ENCODE peak calls at places on chromosomes 2 and 18, in eight cellular contexts. One of them, this sample, is unnamed.

GRCh38 chr2:170166735-170167134 is 11.2 kb upstream of the MYO3B start:
- DNase-seq in suprapubic skin: no peak
- DNase-seq in choroid plexus epithelial cell: no peak
- DNase-seq in fibroblast of pulmonary artery: no peak
- DNase-seq in GM12865: no peak
- DNase-seq in heart right ventricle: no peak
- DNase-seq in left ventricle myocardium inferior: no peak
- DNase-seq in pancreas: no peak
- DNase-seq in this sample: no peak

GRCh38 chr2:234606906-234607305 is 110.0 kb upstream of the ARL4C start:
- DNase-seq in suprapubic skin: no peak
- DNase-seq in choroid plexus epithelial cell: no peak
- DNase-seq in fibroblast of pulmonary artery: no peak
- DNase-seq in GM12865: no peak
- DNase-seq in heart right ventricle: no peak
- DNase-seq in left ventricle myocardium inferior: no peak
- DNase-seq in pancreas: no peak
- DNase-seq in this sample: peak; percentile 27

GRCh38 chr2:46827274-46827930 is 88.2 kb downstream of the MCFD2 start:
- DNase-seq in suprapubic skin: no peak
- DNase-seq in choroid plexus epithelial cell: peak; percentile 56
- DNase-seq in fibroblast of pulmonary artery: peak; percentile 60
- DNase-seq in GM12865: no peak
- DNase-seq in heart right ventricle: no peak
- DNase-seq in left ventricle myocardium inferior: no peak
- DNase-seq in pancreas: no peak
- DNase-seq in this sample: no peak

GRCh38 chr2:160394153-160394552 is 99.5 kb downstream of the RBMS1 start:
- DNase-seq in suprapubic skin: no peak
- DNase-seq in choroid plexus epithelial cell: no peak
- DNase-seq in fibroblast of pulmonary artery: no peak
- DNase-seq in GM12865: peak; percentile 38
- DNase-seq in heart right ventricle: no peak
- DNase-seq in left ventricle myocardium inferior: no peak
- DNase-seq in pancreas: no peak
- DNase-seq in this sample: no peak

GRCh38 chr18:27713727-27714080 is 463.2 kb downstream of the CDH2 start:
- DNase-seq in suprapubic skin: no peak
- DNase-seq in choroid plexus epithelial cell: peak; percentile 97
- DNase-seq in fibroblast of pulmonary artery: peak; percentile 91
- DNase-seq in GM12865: no peak
- DNase-seq in heart right ventricle: no peak
- DNase-seq in left ventricle myocardium inferior: no peak
- DNase-seq in pancreas: no peak
- DNase-seq in this sample: no peak

GRCh38 chr2:127027715-127028114 is 79.2 kb downstream of the BIN1 start:
- DNase-seq in suprapubic skin: no peak
- DNase-seq in choroid plexus epithelial cell: no peak
- DNase-seq in fibroblast of pulmonary artery: no peak
- DNase-seq in GM12865: no peak
- DNase-seq in heart right ventricle: no peak
- DNase-seq in left ventricle myocardium inferior: no peak
- DNase-seq in pancreas: no peak
- DNase-seq in this sample: no peak

GRCh38 chr2:159035790-159036411 is 67.5 kb downstream of the TANC1 start:
- DNase-seq in suprapubic skin: no peak
- DNase-seq in choroid plexus epithelial cell: peak; percentile 82
- DNase-seq in fibroblast of pulmonary artery: peak; percentile 59
- DNase-seq in GM12865: peak; percentile 37
- DNase-seq in heart right ventricle: no peak
- DNase-seq in left ventricle myocardium inferior: no peak
- DNase-seq in pancreas: no peak
- DNase-seq in this sample: peak; percentile 40

GRCh38 chr2:133581027-133581760 is 12.9 kb upstream of the NCKAP5 start:
- DNase-seq in suprapubic skin: no peak
- DNase-seq in choroid plexus epithelial cell: peak; percentile 22
- DNase-seq in fibroblast of pulmonary artery: no peak
- DNase-seq in GM12865: no peak
- DNase-seq in heart right ventricle: no peak
- DNase-seq in left ventricle myocardium inferior: no peak
- DNase-seq in pancreas: no peak
- DNase-seq in this sample: no peak

GRCh38 chr18:59451073-59451472 is 92.0 kb upstream of the LMAN1 start:
- DNase-seq in suprapubic skin: no peak
- DNase-seq in choroid plexus epithelial cell: no peak
- DNase-seq in fibroblast of pulmonary artery: no peak
- DNase-seq in GM12865: no peak
- DNase-seq in heart right ventricle: no peak
- DNase-seq in left ventricle myocardium inferior: no peak
- DNase-seq in pancreas: no peak
- DNase-seq in this sample: no peak

GRCh38 chr18:59451963-59452362 is 92.9 kb upstream of the LMAN1 start:
- DNase-seq in suprapubic skin: no peak
- DNase-seq in choroid plexus epithelial cell: no peak
- DNase-seq in fibroblast of pulmonary artery: no peak
- DNase-seq in GM12865: no peak
- DNase-seq in heart right ventricle: no peak
- DNase-seq in left ventricle myocardium inferior: no peak
- DNase-seq in pancreas: no peak
- DNase-seq in this sample: no peak

GRCh38 chr18:59448546-59448945 is 89.5 kb upstream of the LMAN1 start:
- DNase-seq in suprapubic skin: no peak
- DNase-seq in choroid plexus epithelial cell: peak; percentile 16
- DNase-seq in fibroblast of pulmonary artery: peak; percentile 21
- DNase-seq in GM12865: no peak
- DNase-seq in heart right ventricle: no peak
- DNase-seq in left ventricle myocardium inferior: no peak
- DNase-seq in pancreas: no peak
- DNase-seq in this sample: no peak

DNA sequence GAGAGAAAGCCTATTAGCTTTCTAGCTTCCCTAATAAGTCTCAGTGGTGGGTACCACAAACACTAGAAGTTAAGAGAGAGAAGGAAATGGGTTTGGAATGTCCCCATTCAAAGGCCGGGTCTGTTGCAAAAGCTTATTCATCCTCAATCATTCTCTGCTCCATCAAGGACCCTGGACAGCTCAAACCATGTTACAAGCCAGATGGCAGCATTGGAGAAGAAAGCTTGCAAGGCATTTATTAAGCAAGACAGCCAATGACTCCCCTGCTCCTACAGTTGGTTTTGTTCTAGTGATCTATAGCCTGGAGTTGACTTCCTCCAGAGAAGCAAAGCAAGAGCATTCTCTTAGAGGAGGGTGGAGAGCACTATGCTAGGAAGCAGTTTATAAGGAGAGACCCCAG is 86.9 kb upstream of the LMAN1 start:
- DNase-seq in suprapubic skin: no peak
- DNase-seq in choroid plexus epithelial cell: peak; percentile 79
- DNase-seq in fibroblast of pulmonary artery: peak; percentile 74
- DNase-seq in GM12865: no peak
- DNase-seq in heart right ventricle: no peak
- DNase-seq in left ventricle myocardium inferior: no peak
- DNase-seq in pancreas: no peak
- DNase-seq in this sample: no peak
- TF ChIP-seq CTCF in suprapubic skin: no peak
- TF ChIP-seq CTCF in choroid plexus epithelial cell: peak; percentile 51
- TF ChIP-seq CTCF in fibroblast of pulmonary artery: peak; percentile 11
- TF ChIP-seq CTCF in GM12865: no peak
- TF ChIP-seq CTCF in heart right ventricle: no peak
- TF ChIP-seq CTCF in left ventricle myocardium inferior: no peak
- TF ChIP-seq CTCF in pancreas: no peak
- TF ChIP-seq CTCF in this sample: no peak

GRCh38 chr18:60372141-60372540 is 434 bp downstream of the MC4R start:
- DNase-seq in suprapubic skin: no peak
- DNase-seq in choroid plexus epithelial cell: no peak
- DNase-seq in fibroblast of pulmonary artery: no peak
- DNase-seq in GM12865: no peak
- DNase-seq in heart right ventricle: no peak
- DNase-seq in left ventricle myocardium inferior: no peak
- DNase-seq in pancreas: no peak
- DNase-seq in this sample: no peak

GRCh38 chr18:60377778-60378469 is 5.3 kb upstream of the MC4R start:
- DNase-seq in suprapubic skin: no peak
- DNase-seq in choroid plexus epithelial cell: peak; percentile 44
- DNase-seq in fibroblast of pulmonary artery: no peak
- DNase-seq in GM12865: no peak
- DNase-seq in heart right ventricle: no peak
- DNase-seq in left ventricle myocardium inferior: no peak
- DNase-seq in pancreas: no peak
- DNase-seq in this sample: no peak

DNA sequence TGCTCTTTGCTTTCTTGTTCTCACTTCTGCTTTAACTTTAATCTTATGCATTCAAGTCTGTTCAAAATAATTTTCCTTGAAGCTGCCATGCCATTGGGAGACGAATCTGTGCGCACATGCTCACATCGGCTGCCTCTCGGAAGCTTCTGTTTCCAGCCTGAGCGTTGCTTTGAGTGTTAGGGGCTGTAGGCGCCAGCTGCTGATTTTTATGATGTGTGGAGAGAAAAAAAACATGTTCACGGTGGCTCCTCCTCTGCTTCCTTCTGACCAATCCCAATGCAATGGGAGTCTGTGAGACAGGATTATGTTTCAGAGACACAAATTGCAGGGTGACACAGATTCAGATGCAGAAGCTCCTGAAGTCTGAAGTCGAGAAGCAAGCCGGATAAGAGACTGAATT is at the start of gene MC4R:
- DNase-seq in suprapubic skin: no peak
- DNase-seq in choroid plexus epithelial cell: peak; percentile 94
- DNase-seq in fibroblast of pulmonary artery: peak; percentile 73
- DNase-seq in GM12865: no peak
- DNase-seq in heart right ventricle: no peak
- DNase-seq in left ventricle myocardium inferior: peak; percentile 14
- DNase-seq in pancreas: no peak
- DNase-seq in this sample: peak; percentile 36
- H3K4me3 ChIP-seq in suprapubic skin: peak within 1 kb of the TSS; percentile 11
- H3K4me3 ChIP-seq in choroid plexus epithelial cell: peak within 1 kb of the TSS; percentile 20
- H3K4me3 ChIP-seq in fibroblast of pulmonary artery: peak within 1 kb of the TSS; percentile 8
- H3K4me3 ChIP-seq in GM12865: no peak within 1 kb of the TSS
- H3K4me3 ChIP-seq in heart right ventricle: no peak within 1 kb of the TSS
- H3K4me3 ChIP-seq in left ventricle myocardium inferior: peak within 1 kb of the TSS; percentile 20
- H3K4me3 ChIP-seq in pancreas: no peak within 1 kb of the TSS
- H3K4me3 ChIP-seq in this sample: peak within 1 kb of the TSS; percentile 31

DNA sequence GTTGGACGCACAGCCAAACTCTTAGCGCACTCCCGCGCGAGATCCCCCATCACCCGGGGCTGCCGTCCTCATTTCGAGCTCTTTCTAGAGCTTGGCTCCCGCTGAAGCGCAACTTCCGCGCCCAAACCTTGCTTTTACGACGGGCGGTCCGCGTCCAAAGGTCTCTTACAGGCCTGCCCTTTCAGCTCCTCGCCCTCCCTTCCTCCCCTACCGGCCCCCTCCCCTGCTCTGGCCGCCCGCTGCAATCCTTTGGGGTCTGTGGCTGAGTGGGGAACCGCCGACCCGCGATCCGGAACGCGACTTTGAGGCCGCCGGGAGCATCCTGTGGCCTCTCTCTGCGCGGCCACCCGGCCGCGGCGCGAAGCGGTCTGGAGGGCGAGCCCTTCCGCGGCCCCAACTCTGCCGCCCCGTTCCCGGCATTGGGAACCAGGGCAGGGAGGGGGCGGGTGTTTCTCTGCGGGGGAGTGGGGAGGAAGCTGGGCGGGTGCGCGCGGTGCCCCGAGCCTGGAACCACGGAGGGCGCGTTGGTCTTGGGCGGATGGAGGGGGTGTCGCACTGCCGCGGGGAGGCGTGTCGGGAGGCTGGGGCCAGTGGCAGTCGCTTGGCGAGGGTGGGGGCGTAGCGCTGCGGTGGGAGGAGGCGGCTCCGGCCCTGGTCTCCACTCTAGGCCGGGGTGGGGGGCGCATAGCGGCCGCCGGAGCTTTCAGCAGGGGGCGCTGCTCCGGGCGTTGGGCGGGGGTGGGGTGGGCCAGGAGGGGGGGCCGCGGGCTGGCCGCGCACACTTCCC is at the start of gene GDF7:
- DNase-seq in suprapubic skin: no peak
- DNase-seq in choroid plexus epithelial cell: no peak
- DNase-seq in fibroblast of pulmonary artery: no peak
- DNase-seq in GM12865: no peak
- DNase-seq in heart right ventricle: peak; percentile 34
- DNase-seq in left ventricle myocardium inferior: no peak
- DNase-seq in pancreas: no peak
- DNase-seq in this sample: no peak
- TF ChIP-seq CTCF in suprapubic skin: no peak
- TF ChIP-seq CTCF in choroid plexus epithelial cell: peak; percentile 19
- TF ChIP-seq CTCF in fibroblast of pulmonary artery: no peak
- TF ChIP-seq CTCF in GM12865: peak; percentile 27
- TF ChIP-seq CTCF in heart right ventricle: peak; percentile 44
- TF ChIP-seq CTCF in left ventricle myocardium inferior: peak; percentile 44
- TF ChIP-seq CTCF in pancreas: peak; percentile 7
- TF ChIP-seq CTCF in this sample: peak; percentile 17

GRCh38 chr18:48136051-48136543 is 205.6 kb upstream of the SMAD2 start:
- DNase-seq in suprapubic skin: no peak
- DNase-seq in choroid plexus epithelial cell: no peak
- DNase-seq in fibroblast of pulmonary artery: no peak
- DNase-seq in GM12865: no peak
- DNase-seq in heart right ventricle: peak; percentile 36
- DNase-seq in left ventricle myocardium inferior: peak; percentile 46
- DNase-seq in pancreas: peak; percentile 76
- DNase-seq in this sample: no peak

GRCh38 chr18:48138660-48139426 is 208.4 kb upstream of the SMAD2 start:
- DNase-seq in suprapubic skin: no peak
- DNase-seq in choroid plexus epithelial cell: no peak
- DNase-seq in fibroblast of pulmonary artery: no peak
- DNase-seq in GM12865: no peak
- DNase-seq in heart right ventricle: no peak
- DNase-seq in left ventricle myocardium inferior: no peak
- DNase-seq in pancreas: no peak
- DNase-seq in this sample: no peak

GRCh38 chr18:48136544-48137353 is 206.3 kb upstream of the SMAD2 start:
- DNase-seq in suprapubic skin: no peak
- DNase-seq in choroid plexus epithelial cell: peak; percentile 4
- DNase-seq in fibroblast of pulmonary artery: no peak
- DNase-seq in GM12865: no peak
- DNase-seq in heart right ventricle: no peak
- DNase-seq in left ventricle myocardium inferior: no peak
- DNase-seq in pancreas: peak; percentile 70
- DNase-seq in this sample: no peak

GRCh38 chr18:48138211-48138610 is 207.8 kb upstream of the SMAD2 start:
- DNase-seq in suprapubic skin: no peak
- DNase-seq in choroid plexus epithelial cell: no peak
- DNase-seq in fibroblast of pulmonary artery: no peak
- DNase-seq in GM12865: no peak
- DNase-seq in heart right ventricle: no peak
- DNase-seq in left ventricle myocardium inferior: no peak
- DNase-seq in pancreas: no peak
- DNase-seq in this sample: no peak

DNA sequence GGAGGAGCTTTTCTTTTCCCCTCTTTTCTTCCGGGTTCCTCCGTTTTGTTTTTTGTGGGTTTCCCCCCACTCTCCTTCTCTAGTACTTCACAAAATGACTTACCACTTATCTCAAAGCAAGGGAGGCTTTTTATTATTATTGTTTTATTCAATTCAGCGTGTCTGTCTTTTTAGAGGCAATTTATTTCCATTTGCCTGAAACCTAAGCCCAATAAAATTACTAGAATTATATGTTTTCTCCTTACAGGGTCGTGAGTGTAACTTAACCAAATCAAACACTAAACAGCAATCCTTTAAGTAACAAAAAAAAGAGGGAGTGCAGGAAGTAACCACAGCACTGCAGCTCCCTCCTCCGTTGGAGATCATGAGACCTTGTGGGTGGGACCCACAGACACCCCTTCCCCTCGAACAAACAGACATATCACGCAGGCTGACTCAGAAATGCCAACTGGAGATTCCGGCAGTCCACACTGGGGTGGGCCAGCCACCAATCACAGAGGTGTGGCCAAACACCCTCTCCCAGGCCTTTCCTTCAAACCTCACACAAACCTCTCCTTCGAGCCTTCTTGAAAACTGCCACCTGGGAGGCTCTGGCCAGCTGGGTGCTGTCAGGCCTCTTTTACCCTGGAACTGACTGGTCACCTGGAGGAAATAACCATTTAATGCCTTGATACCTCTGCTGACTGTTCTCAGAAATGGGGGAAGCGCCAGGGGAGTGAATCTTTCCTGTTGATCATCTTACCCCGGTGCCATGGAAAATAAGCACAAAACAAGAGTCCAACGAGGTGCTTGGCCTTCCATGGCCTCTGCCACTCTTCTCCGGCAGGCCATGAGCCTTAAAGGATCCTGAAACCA is 207.1 kb upstream of the SMAD2 start:
- DNase-seq in suprapubic skin: no peak
- DNase-seq in choroid plexus epithelial cell: no peak
- DNase-seq in fibroblast of pulmonary artery: no peak
- DNase-seq in GM12865: no peak
- DNase-seq in heart right ventricle: no peak
- DNase-seq in left ventricle myocardium inferior: no peak
- DNase-seq in pancreas: no peak
- DNase-seq in this sample: no peak
- H3K4me3 ChIP-seq in suprapubic skin: peak overlapping the region; percentile 83
- H3K4me3 ChIP-seq in choroid plexus epithelial cell: no peak overlapping the region
- H3K4me3 ChIP-seq in fibroblast of pulmonary artery: no peak overlapping the region
- H3K4me3 ChIP-seq in GM12865: no peak overlapping the region
- H3K4me3 ChIP-seq in heart right ventricle: no peak overlapping the region
- H3K4me3 ChIP-seq in left ventricle myocardium inferior: peak overlapping the region; percentile 75
- H3K4me3 ChIP-seq in pancreas: peak overlapping the region; percentile 50
- H3K4me3 ChIP-seq in this sample: peak overlapping the region; percentile 51

This sample was measured in epithelial cell of proximal tubule.